ENCODE peak calls at places on chromosomes 4 and X, in eight cellular contexts. S, T, X, R, H, M, P and Q are unnamed samples.

GRCh38 chr4:14184265-14184664 is 556.7 kb upstream of the BOD1L1 start:
- DNase-seq in T (peak), X (peak), R (no peak), S (no peak), M (peak), P (peak), H (peak), Q (no peak)

GRCh38 chr4:121696140-121696640 is 590 bp downstream of the ANXA5 start:
- DNase-seq in R (peak), H (peak), M (peak), P (no peak), T (peak), S (peak), X (peak), Q (no peak)

GRCh38 chr4:107913283-107913899 is 18.0 kb upstream of the CYP2U1 start:
- DNase-seq in X (peak), M (peak), S (peak), P (no peak), T (no peak), R (no peak), H (peak), Q (peak)

GRCh38 chr4:115851918-115852766 is 738.7 kb upstream of the NDST4 start:
- DNase-seq in M (peak), S (peak), P (no peak), H (peak), X (no peak), R (no peak), T (no peak), Q (peak)

GRCh38 chr4:80900908-80901307 is 129.6 kb upstream of the BMP3 start:
- DNase-seq in M (no peak), T (no peak), X (no peak), R (no peak), S (no peak), P (no peak), H (no peak), Q (no peak)

GRCh38 chr4:112939901-112940300 is 109.6 kb upstream of the ANK2 start:
- DNase-seq in M (no peak), H (no peak), T (no peak), P (no peak), R (no peak), X (no peak), S (no peak), Q (no peak)

GRCh38 chrX:37509349-37509748 is 62.1 kb upstream of the LANCL3 start:
- DNase-seq in R (no peak), S (no peak), T (no peak), X (no peak), M (peak), P (no peak), H (peak), Q (no peak)

GRCh38 chr4:145882594-145882993 is 56.0 kb downstream of the ZNF827 start:
- DNase-seq in T (no peak), H (no peak), R (no peak), S (no peak), X (no peak), P (no peak), M (no peak), Q (no peak)

GRCh38 chr4:7303561-7303960 is 111.2 kb downstream of the SORCS2 start:
- DNase-seq in R (no peak), T (no peak), S (no peak), X (no peak), M (no peak), H (no peak), P (no peak), Q (no peak)

GRCh38 chr4:38499101-38499500 is 164.9 kb upstream of the KLF3 start:
- DNase-seq in S (no peak), H (no peak), T (no peak), R (no peak), M (no peak), P (no peak), X (peak), Q (no peak)

GRCh38 chr4:161522031-161522430 is 641.8 kb downstream of the FSTL5 start:
- DNase-seq in S (no peak), T (no peak), H (peak), R (no peak), M (peak), P (no peak), X (no peak), Q (no peak)

GRCh38 chrX:78109458-78109857 is 5.4 kb downstream of the PGK1 start:
- DNase-seq in P (no peak), S (no peak), M (no peak), X (no peak), H (no peak), R (no peak), T (no peak), Q (no peak)
- H3K4me3 ChIP-seq in P (no peak), S (peak), M (peak), X (no peak), H (no peak), R (no peak), T (no peak), Q (no peak)

GRCh38 chrX:153968754-153969124 is 2.9 kb downstream of the HCFC1 start:
- DNase-seq in S (no peak), T (no peak), P (no peak), X (no peak), M (no peak), R (no peak), H (no peak), Q (no peak)
- H3K4me3 ChIP-seq in S (peak), T (peak), P (peak), X (peak), M (peak), R (peak), H (peak), Q (peak)

GRCh38 chrX:10048076-10048475 is 80.9 kb downstream of the CLDN34 start:
- DNase-seq in R (no peak), P (no peak), S (no peak), X (peak), H (no peak), T (no peak), M (no peak), Q (no peak)
- H3K4me3 ChIP-seq in R (no peak), P (no peak), S (no peak), X (no peak), H (no peak), T (peak), M (no peak), Q (no peak)

DNA sequence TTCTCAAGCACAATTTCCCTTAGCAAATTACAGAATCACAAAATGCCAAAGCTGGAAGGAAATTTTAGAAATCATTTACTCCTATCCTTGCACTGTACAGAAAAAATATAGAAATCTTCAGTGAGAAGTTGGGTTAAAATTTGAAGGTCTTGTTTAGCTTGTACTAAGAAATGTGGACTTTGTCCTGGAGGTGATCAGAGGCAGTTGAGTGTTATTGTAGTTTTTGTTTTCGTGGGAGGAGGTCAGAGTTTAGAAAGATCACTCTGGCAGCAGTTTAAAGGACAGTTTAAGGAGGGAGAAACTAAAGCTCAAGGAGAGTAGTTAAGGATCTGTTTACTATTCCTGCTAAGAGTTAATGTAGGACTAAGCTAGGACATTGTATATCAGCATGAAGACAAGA is 54.4 kb upstream of the CXorf51B start:
- DNase-seq in H (no peak), X (no peak), M (no peak), P (no peak), T (no peak), S (no peak), R (no peak), Q (no peak)
- H3K4me3 ChIP-seq in H (no peak), X (no peak), M (no peak), P (no peak), T (no peak), S (no peak), R (no peak), Q (no peak)

GRCh38 chr4:77163636-77164035 is 6.6 kb downstream of the CCNG2 start:
- DNase-seq in R (no peak), P (no peak), M (no peak), S (no peak), X (no peak), T (no peak), H (no peak), Q (no peak)
- H3K4me3 ChIP-seq in R (no peak), P (no peak), M (no peak), S (no peak), X (no peak), T (no peak), H (no peak), Q (no peak)

GRCh38 chr4:174627473-174627872 is 105.2 kb upstream of the HPGD start:
- DNase-seq in X (no peak), M (no peak), R (no peak), T (no peak), S (no peak), P (no peak), H (no peak), Q (no peak)
- H3K4me3 ChIP-seq in X (no peak), M (no peak), R (no peak), T (no peak), S (no peak), P (no peak), H (no peak), Q (no peak)

DNA sequence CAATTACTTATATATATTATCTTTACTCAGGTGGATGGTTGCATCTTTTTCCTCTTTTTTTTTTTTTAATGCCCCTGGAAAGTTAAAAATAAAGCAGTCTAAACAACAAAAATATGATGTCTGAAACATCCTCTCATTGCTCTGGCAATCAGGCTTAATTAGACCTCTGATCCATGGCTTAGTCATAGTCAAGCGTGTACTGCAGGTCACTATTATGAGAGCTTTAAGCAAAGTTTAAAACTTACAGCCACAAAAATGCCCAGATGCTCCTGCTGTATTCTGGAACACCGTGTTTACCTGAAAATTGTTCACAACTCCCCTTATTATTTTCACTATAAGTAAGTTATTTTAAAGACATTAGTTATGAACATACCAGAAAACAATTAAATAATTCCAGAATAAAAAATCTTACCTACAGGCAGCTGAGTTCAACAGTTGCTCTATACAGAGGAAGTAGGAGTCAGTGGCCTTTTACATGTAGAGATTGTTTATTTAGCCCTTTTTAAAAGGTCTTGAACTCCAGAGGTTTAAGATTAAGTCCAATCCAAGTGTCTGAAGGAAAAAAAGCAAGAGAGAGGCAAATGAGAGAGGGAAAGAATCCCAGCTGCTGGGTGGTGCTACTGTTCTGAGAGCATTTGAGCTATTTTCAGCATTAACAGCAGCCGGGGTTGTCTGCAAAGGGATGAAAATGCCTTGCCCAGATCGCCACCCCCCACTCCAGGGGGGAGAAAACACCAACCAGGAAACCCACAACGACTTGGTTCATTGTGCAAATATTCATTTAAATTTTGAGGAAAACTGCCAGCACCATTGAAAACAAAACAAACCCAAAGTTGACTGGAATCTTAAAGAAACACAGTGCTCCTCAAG is 36.9 kb downstream of the SORBS2 start:
- DNase-seq in S (no peak), M (peak), T (no peak), P (no peak), X (peak), R (no peak), H (peak), Q (no peak)
- H3K4me3 ChIP-seq in S (no peak), M (peak), T (peak), P (no peak), X (peak), R (no peak), H (peak), Q (no peak)

DNA sequence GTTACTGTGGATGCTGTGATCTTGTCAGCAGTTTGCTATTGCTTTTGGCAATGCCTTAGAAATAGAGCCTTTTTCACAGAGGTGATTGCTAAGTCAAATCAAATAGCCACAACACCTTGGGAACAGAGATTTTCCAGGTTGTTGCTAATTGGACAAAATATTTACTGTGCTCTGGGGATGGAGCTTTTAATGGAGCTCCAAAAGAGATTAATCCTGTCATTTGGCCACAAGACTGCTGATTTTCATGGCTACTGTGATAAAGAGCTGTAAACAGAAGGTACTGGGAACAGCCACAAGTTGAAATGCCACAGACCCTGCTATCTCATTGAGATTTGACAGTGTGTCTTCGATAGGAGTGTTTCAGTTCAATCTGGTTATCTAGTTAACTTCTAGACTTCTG is 1715.2 kb upstream of the ADGRL3 start:
- DNase-seq in X (no peak), S (no peak), M (no peak), R (no peak), T (no peak), H (no peak), P (no peak), Q (no peak)
- H3K4me3 ChIP-seq in X (no peak), S (no peak), M (no peak), R (no peak), T (no peak), H (no peak), P (no peak), Q (no peak)